ENCODE peak calls at places on chromosomes 12 and 14, in ten cellular contexts. O is A549, B is heart left ventricle, J is neural progenitor cell, L is psoas muscle, I is tibial artery, Z is A673, X is pancreas, K is thoracic aorta, D is adrenal gland. S is an unnamed sample. For H3K4me1, the result is how much of the 10 kb centered on the place peaks cover.

GRCh38 chr14:62667515-62667914 is 377.7 kb downstream of the KCNH5 start:
- DNase-seq in O (no peak), B (no peak), J (no peak), L (no peak), I (no peak), Z (peak), X (no peak), K (no peak), D (no peak), S (no peak)

GRCh38 chr14:50953497-50953896 is 9.2 kb upstream of the PYGL start:
- DNase-seq in O (no peak), B (no peak), J (no peak), L (no peak), I (no peak), Z (no peak), X (no peak), K (no peak), D (no peak), S (no peak)

GRCh38 chr14:76550534-76550933 is 174.6 kb downstream of the ESRRB start:
- DNase-seq in O (no peak), B (no peak), J (no peak), L (no peak), I (no peak), Z (peak), X (no peak), K (no peak), D (no peak), S (no peak)

GRCh38 chr12:41368006-41368405 is 179.9 kb downstream of the PDZRN4 start:
- DNase-seq in O (no peak), B (no peak), J (peak), L (no peak), I (no peak), Z (peak), X (no peak), K (no peak), D (no peak), S (peak)

GRCh38 chr12:43306066-43306465 is 245.9 kb downstream of the ADAMTS20 start:
- DNase-seq in O (peak), B (no peak), J (no peak), L (peak), I (no peak), Z (no peak), X (no peak), K (no peak), D (no peak), S (no peak)

GRCh38 chr12:12439636-12440035 is 82.8 kb downstream of the BORCS5 start:
- DNase-seq in O (peak), B (no peak), J (no peak), L (no peak), I (no peak), Z (no peak), X (no peak), K (no peak), D (no peak), S (no peak)

GRCh38 chr12:77925536-77926108 is 94.9 kb downstream of the NAV3 start:
- DNase-seq in O (peak), B (peak), J (peak), L (peak), I (peak), Z (peak), X (peak), K (peak), D (peak), S (peak)

GRCh38 chr14:96923003-96923402 is 125.8 kb downstream of the VRK1 start:
- DNase-seq in O (no peak), B (no peak), J (no peak), L (no peak), I (no peak), Z (no peak), X (no peak), K (no peak), D (no peak), S (no peak)

GRCh38 chr12:96906849-96907664 is at the start of gene NEDD1:
- DNase-seq in O (peak), B (peak), J (peak), L (peak), I (peak), Z (peak), X (peak), K (peak), D (peak), S (peak)

GRCh38 chr12:116389990-116390655 is 112.6 kb upstream of the MED13L start:
- DNase-seq in O (peak), B (no peak), J (no peak), L (no peak), I (no peak), Z (peak), X (no peak), K (no peak), D (peak), S (no peak)

GRCh38 chr14:24394275-24394674 is 4.5 kb upstream of the NYNRIN start:
- DNase-seq in O (no peak), B (no peak), J (no peak), L (no peak), I (no peak), Z (peak), X (no peak), K (no peak), D (no peak), S (no peak)

GRCh38 chr14:60724080-60724618 is at the start of gene SIX4:
- DNase-seq in O (peak), B (peak), J (peak), L (peak), I (peak), Z (peak), X (peak), K (peak), D (peak), S (peak)

GRCh38 chr14:54420478-54421116 is 20.6 kb downstream of the CNIH1 start:
- DNase-seq in O (peak), B (no peak), J (peak), L (no peak), I (no peak), Z (peak), X (no peak), K (no peak), D (no peak), S (peak)

GRCh38 chr12:23756416-23756815 is 193.1 kb downstream of the SOX5 start:
- DNase-seq in O (no peak), B (no peak), J (peak), L (no peak), I (no peak), Z (no peak), X (no peak), K (no peak), D (no peak), S (no peak)

GRCh38 chr14:34199585-34199984 is 248.7 kb upstream of the EGLN3 start:
- DNase-seq in O (no peak), B (no peak), J (no peak), L (no peak), I (no peak), Z (no peak), X (no peak), K (no peak), D (no peak), S (no peak)

GRCh38 chr12:332581-333205 is 56.4 kb downstream of the KDM5A start:
- DNase-seq in O (no peak), B (no peak), J (no peak), L (no peak), I (no peak), Z (peak), X (no peak), K (no peak), D (no peak), S (no peak)

GRCh38 chr12:66052988-66053615 is 77.4 kb downstream of the LLPH start:
- DNase-seq in O (no peak), B (no peak), J (no peak), L (no peak), I (no peak), Z (no peak), X (no peak), K (no peak), D (no peak), S (no peak)

GRCh38 chr14:72049462-72049861 is 117.2 kb downstream of the RGS6 start:
- DNase-seq in O (no peak), B (no peak), J (no peak), L (no peak), I (no peak), Z (peak), X (no peak), K (no peak), D (no peak), S (no peak)

GRCh38 chr12:131202592-131203378 is 249.1 kb downstream of the ADGRD1 start:
- DNase-seq in O (no peak), B (no peak), J (no peak), L (no peak), I (peak), Z (no peak), X (no peak), K (no peak), D (no peak), S (no peak)

GRCh38 chr12:104177663-104178501 is 37.7 kb upstream of the TXNRD1 start:
- DNase-seq in O (peak), B (peak), J (no peak), L (peak), I (peak), Z (peak), X (no peak), K (peak), D (peak), S (peak)
- H3K4me1 ChIP-seq in O (half or more), B (under half), J (under half), L (under half), I (half or more), Z (under half), X (under half), K (under half), D (half or more), S (under half)

GRCh38 chr12:6606331-6607131 is 648 bp downstream of the CHD4 start:
- DNase-seq in O (peak), B (peak), J (peak), L (peak), I (peak), Z (peak), X (peak), K (peak), D (peak), S (peak)
- H3K4me1 ChIP-seq in O (under half), B (half or more), J (under half), L (under half), I (half or more), Z (under half), X (under half), K (under half), D (under half), S (under half)

GRCh38 chr14:92993302-92993701 is 70.4 kb downstream of the CHGA start:
- DNase-seq in O (no peak), B (peak), J (no peak), L (no peak), I (no peak), Z (no peak), X (peak), K (no peak), D (peak), S (no peak)

GRCh38 chr14:92994942-92995341 is 72.0 kb downstream of the CHGA start:
- DNase-seq in O (no peak), B (no peak), J (no peak), L (no peak), I (no peak), Z (no peak), X (no peak), K (no peak), D (no peak), S (no peak)

GRCh38 chr14:92991536-92991935 is 68.6 kb downstream of the CHGA start:
- DNase-seq in O (no peak), B (no peak), J (no peak), L (peak), I (no peak), Z (no peak), X (no peak), K (no peak), D (no peak), S (no peak)

GRCh38 chr14:92997343-92998061 is 74.6 kb downstream of the CHGA start:
- DNase-seq in O (no peak), B (no peak), J (no peak), L (no peak), I (no peak), Z (no peak), X (no peak), K (no peak), D (no peak), S (peak)

GRCh38 chr14:92994131-92994676 is 71.3 kb downstream of the CHGA start:
- DNase-seq in O (no peak), B (no peak), J (no peak), L (no peak), I (no peak), Z (no peak), X (no peak), K (no peak), D (no peak), S (no peak)
- H3K4me1 ChIP-seq in O (under half), B (half or more), J (under half), L (under half), I (under half), Z (under half), X (under half), K (under half), D (under half), S (under half)

DNA sequence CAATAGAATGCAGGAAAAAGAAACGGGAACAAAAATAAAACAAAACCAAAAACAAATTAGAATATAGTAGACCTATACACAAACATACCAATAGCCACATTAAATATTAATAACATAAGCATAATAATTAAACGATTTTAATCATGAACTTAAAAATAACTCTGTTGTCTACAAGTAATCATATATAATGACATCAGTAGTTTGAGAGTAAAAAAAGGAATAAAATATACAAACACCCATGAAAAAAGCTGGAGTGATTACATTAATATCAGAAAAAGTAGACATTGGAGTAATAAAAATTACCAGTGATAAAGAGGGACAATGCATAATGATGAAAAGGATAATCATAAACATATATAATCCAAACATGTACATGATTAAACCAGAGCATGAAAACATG is 181.8 kb downstream of the ATXN7L3B start:
- DNase-seq in O (no peak), B (no peak), J (no peak), L (no peak), I (no peak), Z (no peak), X (no peak), K (no peak), D (no peak), S (no peak)
- H3K4me1 ChIP-seq in O (under half), B (under half), J (under half), L (under half), I (under half), Z (under half), X (under half), K (under half), D (under half), S (under half)

GRCh38 chr14:20456971-20457370 is 1.9 kb downstream of the APEX1 start:
- DNase-seq in O (no peak), B (no peak), J (no peak), L (no peak), I (no peak), Z (no peak), X (no peak), K (no peak), D (no peak), S (no peak)
- H3K4me1 ChIP-seq in O (under half), B (under half), J (under half), L (under half), I (half or more), Z (under half), X (under half), K (under half), D (under half), S (under half)

GRCh38 chr14:93047661-93048060 is 68.1 kb downstream of the ITPK1 start:
- DNase-seq in O (no peak), B (no peak), J (no peak), L (no peak), I (peak), Z (no peak), X (no peak), K (no peak), D (no peak), S (no peak)
- H3K4me1 ChIP-seq in O (half or more), B (half or more), J (under half), L (under half), I (half or more), Z (under half), X (under half), K (under half), D (under half), S (half or more)